ENCODE peak calls at places on chromosomes 13 and 19, in seven cellular contexts. N, T, L, F, Y, J and H are unnamed samples. For H3K4me1, the result is how much of the 10 kb centered on the place peaks cover.

GRCh38 chr19:45769821-45770191 is 754 bp upstream of the SIX5 start:
- DNase-seq in N (peak), T (no peak), L (peak), F (peak), Y (peak), J (no peak), H (no peak)

GRCh38 chr19:19185853-19186728 is 5.9 kb downstream of the BORCS8 start:
- DNase-seq in N (no peak), T (peak), L (no peak), F (no peak), Y (no peak), J (no peak), H (peak)

GRCh38 chr19:56900573-56901097 is 60.1 kb upstream of the PEG3 start:
- DNase-seq in N (no peak), T (no peak), L (no peak), F (no peak), Y (no peak), J (no peak), H (peak)

GRCh38 chr13:79874396-79875360 is 393.7 kb downstream of the NDFIP2 start:
- DNase-seq in N (no peak), T (no peak), L (no peak), F (no peak), Y (no peak), J (no peak), H (no peak)

GRCh38 chr19:12695090-12695489 is 1.3 kb downstream of the FBXW9 start:
- DNase-seq in N (no peak), T (no peak), L (no peak), F (no peak), Y (no peak), J (no peak), H (no peak)

GRCh38 chr13:50382951-50383350 is 367.7 kb downstream of the KCNRG start:
- DNase-seq in N (no peak), T (no peak), L (no peak), F (no peak), Y (no peak), J (no peak), H (no peak)

GRCh38 chr13:113080901-113081521 is 24.6 kb upstream of the F7 start:
- DNase-seq in N (no peak), T (no peak), L (no peak), F (no peak), Y (no peak), J (no peak), H (no peak)

GRCh38 chr13:27923794-27924528 is 4.2 kb downstream of the PDX1 start:
- DNase-seq in N (no peak), T (no peak), L (no peak), F (no peak), Y (peak), J (no peak), H (no peak)

GRCh38 chr19:40467007-40467565 is 285 bp downstream of the SPTBN4 start:
- DNase-seq in N (peak), T (no peak), L (no peak), F (no peak), Y (peak), J (peak), H (no peak)

GRCh38 chr19:9130965-9131364 is 4.2 kb upstream of the OR7G3 start:
- DNase-seq in N (no peak), T (no peak), L (no peak), F (no peak), Y (no peak), J (no peak), H (no peak)

GRCh38 chr19:40139533-40140287 is 49.0 kb upstream of the ZNF780A start:
- DNase-seq in N (no peak), T (peak), L (no peak), F (no peak), Y (peak), J (no peak), H (no peak)

GRCh38 chr19:7914099-7914498 is 531 bp upstream of the TGFBR3L start:
- DNase-seq in N (peak), T (no peak), L (no peak), F (no peak), Y (no peak), J (no peak), H (no peak)

GRCh38 chr13:51524846-51525566 is 59.3 kb upstream of the WDFY2 start:
- DNase-seq in N (no peak), T (no peak), L (no peak), F (no peak), Y (no peak), J (no peak), H (no peak)

GRCh38 chr19:41166888-41167804 is 25.9 kb upstream of the CYP2S1 start:
- DNase-seq in N (no peak), T (no peak), L (no peak), F (no peak), Y (peak), J (no peak), H (no peak)

GRCh38 chr13:44790289-44790688 is 199.0 kb downstream of the NUFIP1 start:
- DNase-seq in N (no peak), T (no peak), L (no peak), F (no peak), Y (no peak), J (no peak), H (peak)

GRCh38 chr19:57675881-57676280 is 5.9 kb upstream of the ZNF551 start:
- DNase-seq in N (no peak), T (no peak), L (no peak), F (no peak), Y (no peak), J (no peak), H (no peak)

GRCh38 chr19:18967358-18968146 is 26.5 kb upstream of the HOMER3 start:
- DNase-seq in N (peak), T (no peak), L (peak), F (peak), Y (peak), J (peak), H (no peak)

GRCh38 chr13:52615817-52616216 is 26.4 kb upstream of the HNRNPA1L2 start:
- DNase-seq in N (no peak), T (no peak), L (no peak), F (no peak), Y (no peak), J (no peak), H (peak)

GRCh38 chr19:28744943-28745342 is 468.0 kb downstream of the UQCRFS1 start:
- DNase-seq in N (no peak), T (no peak), L (no peak), F (no peak), Y (no peak), J (no peak), H (no peak)

GRCh38 chr13:99677388-99677951 is 176.2 kb downstream of the TM9SF2 start:
- DNase-seq in N (no peak), T (no peak), L (no peak), F (no peak), Y (no peak), J (no peak), H (no peak)

GRCh38 chr13:83056269-83056668 is 826.0 kb downstream of the SLITRK1 start:
- DNase-seq in N (no peak), T (no peak), L (no peak), F (no peak), Y (no peak), J (no peak), H (no peak)

GRCh38 chr13:114107686-114108081 is 24.7 kb downstream of the RASA3 start:
- DNase-seq in N (no peak), T (no peak), L (peak), F (no peak), Y (peak), J (peak), H (peak)

GRCh38 chr13:95955255-95955654 is 97.9 kb downstream of the UGGT2 start:
- DNase-seq in N (no peak), T (no peak), L (no peak), F (no peak), Y (no peak), J (no peak), H (no peak)

GRCh38 chr13:52695856-52696255 is 43.2 kb downstream of the SUGT1 start:
- DNase-seq in N (no peak), T (no peak), L (no peak), F (no peak), Y (no peak), J (no peak), H (no peak)

GRCh38 chr13:46307554-46307953 is 79.5 kb downstream of the RUBCNL start:
- DNase-seq in N (no peak), T (no peak), L (no peak), F (no peak), Y (no peak), J (no peak), H (no peak)

GRCh38 chr13:66624302-66624701 is 605.8 kb downstream of the PCDH9 start:
- DNase-seq in N (no peak), T (no peak), L (no peak), F (no peak), Y (no peak), J (no peak), H (no peak)

GRCh38 chr19:51365211-51366049 is 758 bp downstream of the ETFB start:
- DNase-seq in N (peak), T (peak), L (peak), F (peak), Y (peak), J (no peak), H (no peak)

GRCh38 chr13:86446311-86446710 is 647.1 kb upstream of the SLITRK6 start:
- DNase-seq in N (no peak), T (no peak), L (no peak), F (no peak), Y (no peak), J (no peak), H (no peak)

GRCh38 chr19:52941941-52942370 is 18.7 kb upstream of the ZNF888 start:
- DNase-seq in N (no peak), T (peak), L (no peak), F (peak), Y (peak), J (peak), H (peak)

GRCh38 chr19:47226426-47227346 is 4.3 kb downstream of the BBC3 start:
- DNase-seq in N (peak), T (peak), L (peak), F (peak), Y (peak), J (peak), H (peak)

GRCh38 chr13:110566201-110566600 is 4.7 kb upstream of the RAB20 start:
- DNase-seq in N (no peak), T (no peak), L (no peak), F (no peak), Y (no peak), J (no peak), H (no peak)

GRCh38 chr19:57559008-57559403 is 657 bp downstream of the ZNF550 start:
- DNase-seq in N (no peak), T (peak), L (no peak), F (peak), Y (peak), J (no peak), H (peak)

GRCh38 chr19:29672933-29673336 is 7.7 kb downstream of the PLEKHF1 start:
- DNase-seq in N (no peak), T (no peak), L (no peak), F (no peak), Y (no peak), J (peak), H (no peak)

GRCh38 chr19:7737215-7737614 is 5.3 kb upstream of the CLEC4G start:
- DNase-seq in N (no peak), T (no peak), L (no peak), F (no peak), Y (no peak), J (peak), H (no peak)

GRCh38 chr13:59435024-59435423 is 728.7 kb downstream of the DIAPH3 start:
- DNase-seq in N (no peak), T (no peak), L (no peak), F (no peak), Y (no peak), J (no peak), H (no peak)

GRCh38 chr19:46571495-46571894 is 29.6 kb upstream of the CALM3 start:
- DNase-seq in N (no peak), T (peak), L (peak), F (no peak), Y (no peak), J (no peak), H (no peak)

GRCh38 chr13:105153626-105154025 is 1381.8 kb downstream of the EFNB2 start:
- DNase-seq in N (no peak), T (no peak), L (no peak), F (no peak), Y (no peak), J (no peak), H (no peak)

GRCh38 chr13:105991622-105992254 is 543.7 kb downstream of the EFNB2 start:
- DNase-seq in N (no peak), T (no peak), L (no peak), F (no peak), Y (peak), J (no peak), H (peak)

GRCh38 chr13:19071161-19071936 is 110.3 kb downstream of the TUBA3C start:
- DNase-seq in N (no peak), T (no peak), L (peak), F (no peak), Y (no peak), J (no peak), H (no peak)

GRCh38 chr19:38321646-38322323 is 2.1 kb downstream of the KCNK6 start:
- DNase-seq in N (no peak), T (no peak), L (peak), F (peak), Y (peak), J (no peak), H (no peak)

GRCh38 chr19:38317104-38317612 is 1.4 kb upstream of the YIF1B start:
- DNase-seq in N (no peak), T (peak), L (no peak), F (no peak), Y (no peak), J (no peak), H (no peak)

GRCh38 chr19:38320969-38321339 is 1.3 kb downstream of the KCNK6 start:
- DNase-seq in N (no peak), T (no peak), L (no peak), F (no peak), Y (no peak), J (no peak), H (no peak)

GRCh38 chr19:38318595-38319142 is 976 bp upstream of the KCNK6 start:
- DNase-seq in N (no peak), T (no peak), L (no peak), F (peak), Y (peak), J (no peak), H (no peak)

DNA sequence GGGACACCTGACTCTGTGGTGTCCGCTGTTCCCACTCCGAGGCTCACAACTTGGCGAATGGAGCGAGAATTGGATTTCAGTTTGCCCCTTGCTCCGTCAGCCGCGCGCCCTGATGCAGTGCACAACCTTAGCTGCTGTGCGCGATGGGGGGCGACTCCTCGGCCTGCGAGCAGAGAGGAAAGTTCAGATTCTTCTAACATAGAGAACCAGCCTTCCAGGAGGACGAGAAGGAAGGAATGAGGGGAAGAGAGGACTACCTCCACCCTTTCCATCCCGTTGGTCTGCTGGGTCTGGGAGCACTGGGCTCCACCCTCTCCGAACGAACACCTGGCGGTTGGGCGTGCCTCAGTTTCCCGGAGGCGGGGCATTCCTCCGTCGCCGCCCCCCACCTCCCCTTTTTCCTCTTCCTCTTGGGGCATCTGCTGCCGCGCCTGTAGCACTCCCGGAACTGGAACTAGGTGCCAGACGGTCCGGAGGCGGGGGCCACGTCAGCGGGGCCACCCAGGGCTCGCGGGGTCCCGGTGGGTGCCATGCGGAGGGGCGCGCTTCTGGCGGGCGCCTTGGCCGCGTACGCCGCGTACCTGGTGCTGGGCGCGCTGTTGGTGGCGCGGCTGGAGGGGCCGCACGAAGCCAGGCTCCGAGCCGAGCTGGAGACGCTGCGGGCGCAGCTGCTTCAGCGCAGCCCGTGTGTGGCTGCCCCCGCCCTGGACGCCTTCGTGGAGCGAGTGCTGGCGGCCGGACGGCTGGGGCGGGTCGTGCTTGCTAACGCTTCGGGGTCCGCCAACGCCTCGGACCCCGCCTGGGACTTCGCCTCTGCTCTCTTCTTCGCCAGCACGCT is at the start of gene KCNK6:
- DNase-seq in N (peak), T (no peak), L (no peak), F (peak), Y (peak), J (peak), H (peak)
- H3K4me1 ChIP-seq in N (under half), T (half or more), L (under half), F (half or more), Y (under half), J (half or more), H (under half)

GRCh38 chr19:49390978-49391304 is 2.9 kb downstream of the KASH5 start:
- DNase-seq in N (no peak), T (peak), L (no peak), F (no peak), Y (peak), J (no peak), H (no peak)
- H3K4me1 ChIP-seq in N (under half), T (under half), L (under half), F (under half), Y (under half), J (under half), H (under half)

GRCh38 chr19:2051771-2052704 is 994 bp upstream of the MKNK2 start:
- DNase-seq in N (peak), T (no peak), L (no peak), F (peak), Y (peak), J (no peak), H (no peak)
- H3K4me1 ChIP-seq in N (under half), T (half or more), L (under half), F (half or more), Y (half or more), J (half or more), H (under half)

DNA sequence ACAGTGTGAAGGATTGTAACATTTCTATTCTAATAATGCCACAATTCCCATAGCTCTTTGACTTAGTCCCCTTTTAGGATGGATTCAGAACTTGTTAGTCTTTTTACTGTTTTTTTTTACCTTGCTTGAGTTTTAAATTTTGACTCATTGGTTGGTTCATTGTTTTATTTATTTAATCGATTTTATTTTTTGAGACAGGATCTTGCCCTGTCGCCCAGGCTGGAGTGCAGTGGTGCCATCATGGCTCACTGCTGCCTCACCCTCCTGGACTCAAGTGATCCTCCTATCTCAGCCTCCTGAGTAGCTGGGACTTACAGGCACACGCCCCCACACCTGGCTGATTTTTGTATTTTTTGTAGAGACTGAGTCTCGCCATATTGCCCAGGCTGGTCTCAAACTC is 5.1 kb upstream of the RNF113B start:
- DNase-seq in N (no peak), T (no peak), L (no peak), F (no peak), Y (no peak), J (no peak), H (no peak)
- H3K4me1 ChIP-seq in N (under half), T (under half), L (under half), F (under half), Y (under half), J (under half), H (under half)

GRCh38 chr19:38035515-38036495 is 128.8 kb downstream of the SIPA1L3 start:
- DNase-seq in N (no peak), T (no peak), L (no peak), F (no peak), Y (no peak), J (no peak), H (peak)

GRCh38 chr19:38033658-38034150 is 126.7 kb downstream of the SIPA1L3 start:
- DNase-seq in N (no peak), T (no peak), L (no peak), F (no peak), Y (no peak), J (no peak), H (no peak)

GRCh38 chr19:38032951-38033350 is 125.9 kb downstream of the SIPA1L3 start:
- DNase-seq in N (no peak), T (no peak), L (no peak), F (no peak), Y (no peak), J (no peak), H (no peak)

GRCh38 chr19:38032151-38032550 is 125.1 kb downstream of the SIPA1L3 start:
- DNase-seq in N (no peak), T (no peak), L (no peak), F (no peak), Y (no peak), J (no peak), H (no peak)

GRCh38 chr19:38034153-38034835 is 127.3 kb downstream of the SIPA1L3 start:
- DNase-seq in N (no peak), T (no peak), L (no peak), F (no peak), Y (no peak), J (no peak), H (no peak)
- H3K4me1 ChIP-seq in N (under half), T (under half), L (under half), F (under half), Y (under half), J (under half), H (under half)

GRCh38 chr19:44605547-44605946 is 7.8 kb upstream of the IGSF23 start:
- DNase-seq in N (no peak), T (no peak), L (no peak), F (no peak), Y (no peak), J (no peak), H (no peak)

GRCh38 chr19:44609219-44609618 is 4.1 kb upstream of the IGSF23 start:
- DNase-seq in N (no peak), T (no peak), L (no peak), F (no peak), Y (no peak), J (no peak), H (no peak)

GRCh38 chr19:44608391-44608821 is 5.0 kb upstream of the IGSF23 start:
- DNase-seq in N (no peak), T (no peak), L (no peak), F (no peak), Y (no peak), J (no peak), H (no peak)

GRCh38 chr19:44607917-44608316 is 5.4 kb upstream of the IGSF23 start:
- DNase-seq in N (no peak), T (no peak), L (no peak), F (no peak), Y (no peak), J (no peak), H (no peak)

DNA sequence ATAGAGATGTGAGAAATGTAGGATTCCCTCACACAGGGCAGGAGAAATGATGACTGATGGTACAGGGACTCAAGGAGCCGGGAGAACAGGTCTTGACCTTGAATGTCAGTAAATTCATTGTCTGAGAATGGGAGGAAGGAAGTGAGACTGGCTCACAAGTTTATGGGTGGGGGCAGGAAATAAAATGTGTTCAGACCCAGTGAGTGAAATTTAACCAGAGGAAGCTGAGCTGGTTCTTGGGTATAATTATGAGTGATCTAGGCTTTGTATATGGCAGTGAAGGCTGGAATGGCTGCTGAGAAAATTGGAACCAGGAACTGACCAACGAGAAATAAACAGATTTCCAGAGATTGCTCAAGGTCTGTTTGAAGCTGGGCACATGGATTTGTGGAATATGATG is 6.3 kb upstream of the IGSF23 start:
- DNase-seq in N (no peak), T (no peak), L (no peak), F (peak), Y (no peak), J (no peak), H (no peak)
- H3K4me1 ChIP-seq in N (under half), T (under half), L (under half), F (under half), Y (under half), J (under half), H (under half)

GRCh38 chr19:17555480-17555928 is at the start of gene COLGALT1:
- DNase-seq in N (peak), T (peak), L (peak), F (peak), Y (peak), J (peak), H (peak)

GRCh38 chr19:17556995-17557394 is 1.5 kb downstream of the COLGALT1 start:
- DNase-seq in N (no peak), T (no peak), L (no peak), F (no peak), Y (no peak), J (no peak), H (no peak)

GRCh38 chr19:17554968-17555479 is 425 bp upstream of the COLGALT1 start:
- DNase-seq in N (no peak), T (no peak), L (no peak), F (no peak), Y (no peak), J (no peak), H (no peak)

GRCh38 chr19:17557461-17557860 is 2.0 kb downstream of the COLGALT1 start:
- DNase-seq in N (no peak), T (no peak), L (peak), F (no peak), Y (no peak), J (no peak), H (no peak)

GRCh38 chr19:17555929-17556813 is 722 bp downstream of the COLGALT1 start:
- DNase-seq in N (peak), T (peak), L (peak), F (peak), Y (peak), J (peak), H (peak)
- H3K4me1 ChIP-seq in N (under half), T (under half), L (under half), F (half or more), Y (under half), J (under half), H (under half)